ENCODE peak calls at places on chromosomes 5 and 9, in five cellular contexts. One of them, this sample, is unnamed.

GRCh38 chr5:154575869-154576806 is 98.1 kb upstream of the HAND1 start:
- DNase-seq in GM20000: peak
- DNase-seq in lung microvascular endothelial cell: peak
- DNase-seq in activated CD8-positive, alpha-beta memory T cell treated with anti-CD3 and anti-CD28 coated beads, Interleukin-2, amount 50 U/mL, for 48 hours: no peak
- DNase-seq in lower leg skin: no peak
- DNase-seq in this sample: no peak

GRCh38 chr9:6076856-6077255 is 61.4 kb upstream of the RANBP6 start:
- DNase-seq in lower leg skin: no peak
- DNase-seq in lung microvascular endothelial cell: no peak
- DNase-seq in activated CD8-positive, alpha-beta memory T cell treated with anti-CD3 and anti-CD28 coated beads, Interleukin-2, amount 50 U/mL, for 48 hours: no peak
- DNase-seq in GM20000: no peak
- DNase-seq in this sample: no peak

GRCh38 chr5:40841068-40841805 is at the start of gene CARD6:
- DNase-seq in activated CD8-positive, alpha-beta memory T cell treated with anti-CD3 and anti-CD28 coated beads, Interleukin-2, amount 50 U/mL, for 48 hours: no peak
- DNase-seq in lung microvascular endothelial cell: peak
- DNase-seq in GM20000: peak
- DNase-seq in lower leg skin: no peak
- DNase-seq in this sample: no peak

GRCh38 chr5:124655211-124655880 is 91.1 kb downstream of the ZNF608 start:
- DNase-seq in lung microvascular endothelial cell: peak
- DNase-seq in lower leg skin: no peak
- DNase-seq in activated CD8-positive, alpha-beta memory T cell treated with anti-CD3 and anti-CD28 coated beads, Interleukin-2, amount 50 U/mL, for 48 hours: no peak
- DNase-seq in GM20000: no peak
- DNase-seq in this sample: no peak

GRCh38 chr9:98136489-98136888 is 17.5 kb upstream of the TRIM14 start:
- DNase-seq in activated CD8-positive, alpha-beta memory T cell treated with anti-CD3 and anti-CD28 coated beads, Interleukin-2, amount 50 U/mL, for 48 hours: no peak
- DNase-seq in GM20000: no peak
- DNase-seq in lung microvascular endothelial cell: no peak
- DNase-seq in lower leg skin: no peak
- DNase-seq in this sample: no peak

GRCh38 chr5:123422433-123423277 is 548 bp downstream of the CEP120 start:
- DNase-seq in activated CD8-positive, alpha-beta memory T cell treated with anti-CD3 and anti-CD28 coated beads, Interleukin-2, amount 50 U/mL, for 48 hours: no peak
- DNase-seq in lung microvascular endothelial cell: peak
- DNase-seq in lower leg skin: peak
- DNase-seq in GM20000: peak
- DNase-seq in this sample: no peak

GRCh38 chr9:36632892-36633291 is 60.2 kb downstream of the MELK start:
- DNase-seq in lower leg skin: no peak
- DNase-seq in activated CD8-positive, alpha-beta memory T cell treated with anti-CD3 and anti-CD28 coated beads, Interleukin-2, amount 50 U/mL, for 48 hours: no peak
- DNase-seq in GM20000: no peak
- DNase-seq in lung microvascular endothelial cell: peak
- DNase-seq in this sample: no peak

GRCh38 chr5:95959964-95960801 is 1.5 kb downstream of the ELL2 start:
- DNase-seq in lung microvascular endothelial cell: peak
- DNase-seq in lower leg skin: no peak
- DNase-seq in activated CD8-positive, alpha-beta memory T cell treated with anti-CD3 and anti-CD28 coated beads, Interleukin-2, amount 50 U/mL, for 48 hours: no peak
- DNase-seq in GM20000: no peak
- DNase-seq in this sample: peak

GRCh38 chr5:14463629-14464028 is 118.0 kb upstream of the OTULINL start:
- DNase-seq in lower leg skin: no peak
- DNase-seq in GM20000: no peak
- DNase-seq in activated CD8-positive, alpha-beta memory T cell treated with anti-CD3 and anti-CD28 coated beads, Interleukin-2, amount 50 U/mL, for 48 hours: no peak
- DNase-seq in lung microvascular endothelial cell: peak
- DNase-seq in this sample: no peak

GRCh38 chr5:73764586-73764985 is 138.6 kb downstream of the ARHGEF28 start:
- DNase-seq in lung microvascular endothelial cell: no peak
- DNase-seq in activated CD8-positive, alpha-beta memory T cell treated with anti-CD3 and anti-CD28 coated beads, Interleukin-2, amount 50 U/mL, for 48 hours: no peak
- DNase-seq in GM20000: no peak
- DNase-seq in lower leg skin: no peak
- DNase-seq in this sample: no peak

GRCh38 chr5:980941-981340 is 27.7 kb upstream of the NKD2 start:
- DNase-seq in lower leg skin: no peak
- DNase-seq in activated CD8-positive, alpha-beta memory T cell treated with anti-CD3 and anti-CD28 coated beads, Interleukin-2, amount 50 U/mL, for 48 hours: no peak
- DNase-seq in lung microvascular endothelial cell: no peak
- DNase-seq in GM20000: no peak
- DNase-seq in this sample: peak

GRCh38 chr5:23419115-23419514 is 88.3 kb upstream of the PRDM9 start:
- DNase-seq in lower leg skin: no peak
- DNase-seq in GM20000: no peak
- DNase-seq in activated CD8-positive, alpha-beta memory T cell treated with anti-CD3 and anti-CD28 coated beads, Interleukin-2, amount 50 U/mL, for 48 hours: no peak
- DNase-seq in lung microvascular endothelial cell: no peak
- DNase-seq in this sample: no peak

GRCh38 chr5:54311178-54311811 is 922 bp upstream of the ARL15 start:
- DNase-seq in GM20000: no peak
- DNase-seq in lung microvascular endothelial cell: peak
- DNase-seq in lower leg skin: no peak
- DNase-seq in activated CD8-positive, alpha-beta memory T cell treated with anti-CD3 and anti-CD28 coated beads, Interleukin-2, amount 50 U/mL, for 48 hours: no peak
- DNase-seq in this sample: no peak

GRCh38 chr9:109331353-109331752 is 10.5 kb upstream of the EPB41L4B start:
- DNase-seq in lower leg skin: peak
- DNase-seq in activated CD8-positive, alpha-beta memory T cell treated with anti-CD3 and anti-CD28 coated beads, Interleukin-2, amount 50 U/mL, for 48 hours: no peak
- DNase-seq in GM20000: no peak
- DNase-seq in lung microvascular endothelial cell: no peak
- DNase-seq in this sample: no peak

GRCh38 chr5:113199122-113199905 is 222.7 kb downstream of the DCP2 start:
- DNase-seq in lower leg skin: no peak
- DNase-seq in GM20000: no peak
- DNase-seq in activated CD8-positive, alpha-beta memory T cell treated with anti-CD3 and anti-CD28 coated beads, Interleukin-2, amount 50 U/mL, for 48 hours: no peak
- DNase-seq in lung microvascular endothelial cell: no peak
- DNase-seq in this sample: no peak

GRCh38 chr5:32017638-32018429 is 156.3 kb downstream of the GOLPH3 start:
- DNase-seq in activated CD8-positive, alpha-beta memory T cell treated with anti-CD3 and anti-CD28 coated beads, Interleukin-2, amount 50 U/mL, for 48 hours: no peak
- DNase-seq in GM20000: no peak
- DNase-seq in lung microvascular endothelial cell: no peak
- DNase-seq in lower leg skin: no peak
- DNase-seq in this sample: no peak

GRCh38 chr9:93585695-93586094 is 9.3 kb downstream of the PHF2 start:
- DNase-seq in lung microvascular endothelial cell: no peak
- DNase-seq in lower leg skin: no peak
- DNase-seq in GM20000: no peak
- DNase-seq in activated CD8-positive, alpha-beta memory T cell treated with anti-CD3 and anti-CD28 coated beads, Interleukin-2, amount 50 U/mL, for 48 hours: no peak
- DNase-seq in this sample: no peak

GRCh38 chr5:144004751-144005150 is 165.7 kb downstream of the YIPF5 start:
- DNase-seq in activated CD8-positive, alpha-beta memory T cell treated with anti-CD3 and anti-CD28 coated beads, Interleukin-2, amount 50 U/mL, for 48 hours: no peak
- DNase-seq in lower leg skin: no peak
- DNase-seq in GM20000: no peak
- DNase-seq in lung microvascular endothelial cell: no peak
- DNase-seq in this sample: no peak

GRCh38 chr5:127910307-127910956 is 173.1 kb upstream of the SLC12A2 start:
- DNase-seq in lower leg skin: no peak
- DNase-seq in activated CD8-positive, alpha-beta memory T cell treated with anti-CD3 and anti-CD28 coated beads, Interleukin-2, amount 50 U/mL, for 48 hours: no peak
- DNase-seq in lung microvascular endothelial cell: peak
- DNase-seq in GM20000: no peak
- DNase-seq in this sample: no peak

GRCh38 chr5:164237531-164237930 is 732.1 kb downstream of the MAT2B start:
- DNase-seq in lung microvascular endothelial cell: no peak
- DNase-seq in GM20000: no peak
- DNase-seq in activated CD8-positive, alpha-beta memory T cell treated with anti-CD3 and anti-CD28 coated beads, Interleukin-2, amount 50 U/mL, for 48 hours: no peak
- DNase-seq in lower leg skin: no peak
- DNase-seq in this sample: no peak

GRCh38 chr9:128106181-128106939 is 21.2 kb downstream of the PTGES2 start:
- DNase-seq in GM20000: no peak
- DNase-seq in activated CD8-positive, alpha-beta memory T cell treated with anti-CD3 and anti-CD28 coated beads, Interleukin-2, amount 50 U/mL, for 48 hours: no peak
- DNase-seq in lower leg skin: no peak
- DNase-seq in lung microvascular endothelial cell: no peak
- DNase-seq in this sample: no peak

GRCh38 chr5:108168915-108169314 is 213.0 kb downstream of the FBXL17 start:
- DNase-seq in lower leg skin: no peak
- DNase-seq in activated CD8-positive, alpha-beta memory T cell treated with anti-CD3 and anti-CD28 coated beads, Interleukin-2, amount 50 U/mL, for 48 hours: no peak
- DNase-seq in GM20000: no peak
- DNase-seq in lung microvascular endothelial cell: no peak
- DNase-seq in this sample: no peak

GRCh38 chr9:6877671-6878161 is 119.9 kb downstream of the KDM4C start:
- DNase-seq in GM20000: no peak
- DNase-seq in lung microvascular endothelial cell: no peak
- DNase-seq in lower leg skin: no peak
- DNase-seq in activated CD8-positive, alpha-beta memory T cell treated with anti-CD3 and anti-CD28 coated beads, Interleukin-2, amount 50 U/mL, for 48 hours: no peak
- DNase-seq in this sample: no peak

GRCh38 chr5:172403191-172403794 is 51.0 kb downstream of the SH3PXD2B start:
- DNase-seq in lung microvascular endothelial cell: peak
- DNase-seq in lower leg skin: peak
- DNase-seq in activated CD8-positive, alpha-beta memory T cell treated with anti-CD3 and anti-CD28 coated beads, Interleukin-2, amount 50 U/mL, for 48 hours: no peak
- DNase-seq in GM20000: no peak
- DNase-seq in this sample: peak

GRCh38 chr9:78047106-78047505 is 15.5 kb upstream of the GNAQ start:
- DNase-seq in lung microvascular endothelial cell: no peak
- DNase-seq in GM20000: no peak
- DNase-seq in lower leg skin: no peak
- DNase-seq in activated CD8-positive, alpha-beta memory T cell treated with anti-CD3 and anti-CD28 coated beads, Interleukin-2, amount 50 U/mL, for 48 hours: no peak
- DNase-seq in this sample: no peak

GRCh38 chr5:56498759-56499395 is 265.7 kb upstream of the ANKRD55 start:
- DNase-seq in lung microvascular endothelial cell: no peak
- DNase-seq in activated CD8-positive, alpha-beta memory T cell treated with anti-CD3 and anti-CD28 coated beads, Interleukin-2, amount 50 U/mL, for 48 hours: no peak
- DNase-seq in GM20000: no peak
- DNase-seq in lower leg skin: no peak
- DNase-seq in this sample: no peak

GRCh38 chr5:142674438-142675210 is 11.3 kb downstream of the FGF1 start:
- DNase-seq in GM20000: no peak
- DNase-seq in lower leg skin: no peak
- DNase-seq in activated CD8-positive, alpha-beta memory T cell treated with anti-CD3 and anti-CD28 coated beads, Interleukin-2, amount 50 U/mL, for 48 hours: no peak
- DNase-seq in lung microvascular endothelial cell: peak
- DNase-seq in this sample: no peak

GRCh38 chr5:135033866-135034185 is 202 bp downstream of the PITX1 start:
- DNase-seq in lower leg skin: no peak
- DNase-seq in lung microvascular endothelial cell: no peak
- DNase-seq in activated CD8-positive, alpha-beta memory T cell treated with anti-CD3 and anti-CD28 coated beads, Interleukin-2, amount 50 U/mL, for 48 hours: no peak
- DNase-seq in GM20000: no peak
- DNase-seq in this sample: no peak

GRCh38 chr5:172585114-172585513 is 55.9 kb upstream of the NEURL1B start:
- DNase-seq in lower leg skin: no peak
- DNase-seq in activated CD8-positive, alpha-beta memory T cell treated with anti-CD3 and anti-CD28 coated beads, Interleukin-2, amount 50 U/mL, for 48 hours: no peak
- DNase-seq in GM20000: no peak
- DNase-seq in lung microvascular endothelial cell: no peak
- DNase-seq in this sample: no peak

GRCh38 chr9:38677660-38678303 is 42.2 kb downstream of the FAM240B start:
- DNase-seq in GM20000: no peak
- DNase-seq in lower leg skin: no peak
- DNase-seq in lung microvascular endothelial cell: no peak
- DNase-seq in activated CD8-positive, alpha-beta memory T cell treated with anti-CD3 and anti-CD28 coated beads, Interleukin-2, amount 50 U/mL, for 48 hours: no peak
- DNase-seq in this sample: no peak

GRCh38 chr9:113558632-113559502 is 95.3 kb downstream of the RGS3 start:
- DNase-seq in lung microvascular endothelial cell: peak
- DNase-seq in GM20000: no peak
- DNase-seq in activated CD8-positive, alpha-beta memory T cell treated with anti-CD3 and anti-CD28 coated beads, Interleukin-2, amount 50 U/mL, for 48 hours: no peak
- DNase-seq in lower leg skin: no peak
- DNase-seq in this sample: no peak

This sample was measured in ecto neural progenitor cell.